ENCODE peak calls at places on chromosomes 12 and 14, in six cellular contexts. U is BJ, Q is GM23338, J is adrenal gland, Y is Panc1, K is osteoblast. Z is an unnamed sample. For H3K36me3 and H3K27me3, the result is how much of the 10 kb centered on the place peaks cover.

GRCh38 chr14:70127186-70127585 is 61.6 kb downstream of the SLC8A3 start:
- DNase-seq in U (no peak), Q (no peak), J (no peak), Y (no peak), K (no peak), Z (no peak)

GRCh38 chr12:49588281-49588680 is 17.2 kb downstream of the FAM186B start:
- DNase-seq in U (no peak), Q (no peak), J (no peak), Y (no peak), K (no peak), Z (no peak)

GRCh38 chr12:92756905-92757598 is 54.3 kb downstream of the PLEKHG7 start:
- DNase-seq in U (no peak), Q (no peak), J (no peak), Y (no peak), K (no peak), Z (no peak)

GRCh38 chr12:104930388-104931326 is 27.4 kb downstream of the SLC41A2 start:
- DNase-seq in U (no peak), Q (no peak), J (no peak), Y (no peak), K (no peak), Z (peak)

GRCh38 chr12:42904683-42905418 is 315.3 kb upstream of the PRICKLE1 start:
- DNase-seq in U (no peak), Q (no peak), J (no peak), Y (no peak), K (no peak), Z (no peak)

GRCh38 chr12:81284137-81284536 is 206.3 kb downstream of the ACSS3 start:
- DNase-seq in U (no peak), Q (peak), J (no peak), Y (no peak), K (no peak), Z (peak)

GRCh38 chr14:75301666-75302325 is 23.2 kb downstream of the FOS start:
- DNase-seq in U (no peak), Q (no peak), J (peak), Y (no peak), K (no peak), Z (no peak)

GRCh38 chr12:62537544-62537943 is 70.9 kb downstream of the MON2 start:
- DNase-seq in U (peak), Q (no peak), J (peak), Y (no peak), K (no peak), Z (peak)

GRCh38 chr12:46518729-46519128 is 146.2 kb upstream of the SLC38A2 start:
- DNase-seq in U (no peak), Q (no peak), J (no peak), Y (no peak), K (no peak), Z (no peak)

GRCh38 chr12:51269174-51270066 is 795 bp downstream of the SMAGP start:
- DNase-seq in U (no peak), Q (peak), J (peak), Y (no peak), K (peak), Z (peak)

GRCh38 chr14:37197421-37198272 is at the start of gene MIPOL1:
- DNase-seq in U (peak), Q (peak), J (peak), Y (no peak), K (peak), Z (peak)

DNA sequence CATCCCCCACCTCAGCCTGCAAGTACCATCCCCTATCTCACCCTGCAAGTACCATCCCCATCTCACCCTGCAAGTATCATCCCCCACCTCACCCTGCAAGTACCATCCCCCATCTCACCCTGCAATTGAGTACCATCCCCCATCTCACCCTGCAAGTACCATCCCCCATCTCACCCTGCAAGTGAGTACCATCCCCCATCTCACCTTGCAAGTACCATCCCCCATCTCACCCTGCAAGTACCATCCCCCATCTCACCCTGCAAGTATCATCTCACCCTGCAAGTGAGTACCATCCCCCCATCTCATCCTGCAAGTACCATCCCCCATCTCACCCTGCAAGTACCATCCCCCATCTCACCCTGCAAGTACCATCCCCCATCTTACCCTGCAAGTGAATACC is 45.0 kb downstream of the ZC3H14 start:
- DNase-seq in U (no peak), Q (peak), J (no peak), Y (no peak), K (no peak), Z (no peak)
- H3K36me3 ChIP-seq in U (under half), Q (half or more), J (half or more), Y (under half), K (half or more), Z (under half)

DNA sequence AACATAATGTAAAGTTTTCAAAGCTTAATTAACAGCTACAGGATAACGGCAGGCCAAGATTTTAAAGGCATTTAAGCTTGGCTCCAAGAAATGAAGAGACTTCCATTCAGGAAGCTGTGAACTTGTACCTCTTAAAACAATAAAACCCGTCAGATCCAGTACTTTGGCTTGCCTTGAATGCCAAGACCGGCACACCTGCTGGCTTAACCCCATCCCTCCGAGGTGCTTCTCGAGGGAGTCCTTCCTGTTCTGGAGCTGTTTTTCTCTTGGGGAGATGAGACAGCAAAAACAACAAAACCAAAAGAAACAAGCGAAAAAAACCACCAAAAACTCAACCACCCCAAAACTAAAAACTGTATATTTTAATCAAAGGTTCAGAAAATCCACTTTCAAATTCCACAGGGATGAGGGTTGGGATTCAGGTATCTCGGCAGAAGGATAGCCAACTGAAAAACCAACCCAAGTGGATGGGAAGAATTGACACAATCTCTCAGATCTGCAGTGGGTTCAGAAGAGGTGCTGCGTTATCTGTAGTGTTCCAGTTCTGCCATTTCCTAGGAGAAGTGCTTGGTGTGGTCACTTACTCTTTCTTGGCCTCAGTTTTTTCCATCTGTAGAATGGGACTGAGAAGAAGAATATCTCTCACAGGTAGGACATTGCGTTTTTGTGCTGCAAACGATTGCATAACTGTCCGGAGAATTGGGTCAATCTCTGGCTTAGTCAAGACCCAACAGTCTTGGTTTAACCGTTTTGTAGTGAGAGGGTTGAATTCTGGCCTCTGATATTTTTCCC is 420.1 kb downstream of the VRK1 start:
- DNase-seq in U (no peak), Q (peak), J (no peak), Y (no peak), K (peak), Z (no peak)
- H3K27me3 ChIP-seq in U (under half), Q (under half), J (under half), Y (under half), K (under half), Z (under half)

GRCh38 chr12:115163710-115164109 is 479.7 kb upstream of the TBX3 start:
- DNase-seq in U (no peak), Q (no peak), J (no peak), Y (no peak), K (no peak), Z (no peak)

GRCh38 chr12:115172521-115172920 is 488.5 kb upstream of the TBX3 start:
- DNase-seq in U (peak), Q (no peak), J (no peak), Y (no peak), K (no peak), Z (no peak)

DNA sequence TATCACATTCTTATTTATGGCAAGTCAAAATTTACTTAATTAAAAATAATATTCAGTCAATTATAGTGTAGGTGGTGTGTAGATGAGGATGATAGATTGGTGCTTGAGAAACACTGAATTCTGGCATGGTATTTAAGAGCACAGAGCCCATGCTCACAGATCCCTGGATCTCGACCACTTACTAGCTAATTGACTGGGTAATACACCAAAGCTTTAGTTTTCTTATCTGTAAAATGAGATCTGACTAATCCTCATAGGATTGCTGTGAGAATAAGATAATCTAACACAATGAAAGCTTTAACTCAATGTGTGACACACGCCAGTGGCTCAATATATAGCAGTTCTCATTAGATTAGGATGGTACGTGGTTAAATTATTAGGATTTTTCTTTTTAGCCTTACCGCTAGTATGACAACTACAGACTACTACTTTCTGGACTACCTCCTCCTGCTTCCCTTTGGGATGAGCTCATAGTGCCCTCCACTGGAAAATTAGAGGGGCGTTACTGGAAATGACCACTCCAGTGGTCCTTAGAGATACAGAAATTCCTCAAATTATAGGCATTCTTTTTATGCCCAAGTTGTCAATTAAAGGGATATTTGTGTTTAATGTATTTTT is 482.8 kb upstream of the TBX3 start:
- DNase-seq in U (no peak), Q (peak), J (no peak), Y (no peak), K (no peak), Z (no peak)
- TF ChIP-seq CTCF in U (peak), Q (peak), J (peak), Y (peak), K (peak), Z (no peak)

DNA sequence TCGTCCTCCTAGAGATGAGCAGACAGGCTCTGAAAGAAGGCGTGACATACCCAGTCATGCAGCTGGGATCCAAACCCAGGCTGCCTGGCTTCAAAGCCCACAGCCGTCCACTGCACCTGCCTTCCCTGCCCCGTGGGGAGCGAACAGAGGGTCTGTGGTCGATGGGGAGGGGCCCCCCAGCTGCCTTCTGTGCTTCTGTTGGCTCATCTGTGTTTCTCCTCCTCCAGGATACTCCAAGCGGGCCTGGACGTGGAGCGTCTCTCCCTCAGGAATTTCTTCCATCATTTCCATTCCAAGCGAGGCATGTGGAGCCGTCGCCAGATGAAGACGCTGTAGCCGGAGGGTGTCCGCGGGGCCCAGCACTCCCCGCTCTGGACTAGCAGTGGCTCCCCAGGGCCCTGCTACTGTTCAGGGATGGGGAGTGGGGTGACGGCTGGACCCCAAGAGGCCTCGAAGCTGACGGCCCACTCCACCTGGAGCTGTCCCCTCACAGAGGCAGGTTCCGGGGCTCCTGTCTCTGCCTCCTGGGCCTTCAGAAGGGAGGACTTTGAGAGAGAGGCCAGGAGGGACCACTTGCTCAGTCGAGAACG is 101.5 kb downstream of the B4GALNT3 start:
- DNase-seq in U (no peak), Q (no peak), J (no peak), Y (no peak), K (no peak), Z (no peak)
- H3K36me3 ChIP-seq in U (under half), Q (under half), J (under half), Y (under half), K (under half), Z (under half)

GRCh38 chr14:51092965-51093364 is 1.9 kb downstream of the TRIM9 start:
- DNase-seq in U (no peak), Q (no peak), J (no peak), Y (no peak), K (no peak), Z (no peak)
- H3K27me3 ChIP-seq in U (under half), Q (half or more), J (under half), Y (under half), K (half or more), Z (under half)

DNA sequence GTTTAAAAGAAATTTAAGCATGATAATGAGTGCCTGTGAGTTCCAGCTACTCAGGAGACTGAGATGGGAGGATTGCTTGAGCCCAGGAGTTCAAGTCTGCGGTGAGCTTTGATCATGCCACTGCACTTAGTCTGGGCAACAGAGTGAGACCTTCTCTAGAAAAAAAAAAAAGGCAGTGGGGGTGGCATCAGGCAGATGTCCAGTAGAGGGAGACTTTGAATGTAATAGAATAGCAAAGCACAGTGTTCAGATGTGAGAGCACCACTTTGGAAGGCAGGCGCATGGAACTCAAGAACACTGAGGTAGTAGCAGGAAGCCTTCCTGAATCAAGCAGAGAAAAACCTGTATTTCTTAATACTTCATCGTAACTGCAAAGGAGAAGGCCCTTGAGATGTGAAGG is 394.5 kb upstream of the GARIN6 start:
- DNase-seq in U (no peak), Q (peak), J (no peak), Y (no peak), K (no peak), Z (no peak)
- TF ChIP-seq CTCF in U (no peak), Q (peak), J (no peak), Y (peak), K (no peak), Z (no peak)

GRCh38 chr14:100738269-100738691 is 11.6 kb downstream of the DLK1 start:
- DNase-seq in U (no peak), Q (no peak), J (peak), Y (no peak), K (no peak), Z (no peak)

GRCh38 chr14:100739306-100739705 is 12.6 kb downstream of the DLK1 start:
- DNase-seq in U (no peak), Q (no peak), J (peak), Y (no peak), K (peak), Z (no peak)

GRCh38 chr14:100740196-100740825 is 13.6 kb downstream of the DLK1 start:
- DNase-seq in U (no peak), Q (no peak), J (peak), Y (no peak), K (no peak), Z (no peak)

GRCh38 chr14:100737526-100737925 is 10.8 kb downstream of the DLK1 start:
- DNase-seq in U (no peak), Q (no peak), J (peak), Y (no peak), K (peak), Z (no peak)

GRCh38 chr14:100738704-100739131 is 12.0 kb downstream of the DLK1 start:
- DNase-seq in U (no peak), Q (no peak), J (peak), Y (no peak), K (peak), Z (no peak)
- H3K36me3 ChIP-seq in U (under half), Q (under half), J (under half), Y (under half), K (under half), Z (under half)

GRCh38 chr12:5909560-5909959 is 35.5 kb downstream of the ANO2 start:
- DNase-seq in U (no peak), Q (no peak), J (peak), Y (no peak), K (peak), Z (no peak)
- H3K27me3 ChIP-seq in U (under half), Q (under half), J (under half), Y (under half), K (under half), Z (under half)

GRCh38 chr12:122866950-122867607 is 28.8 kb downstream of the VPS37B start:
- DNase-seq in U (no peak), Q (no peak), J (no peak), Y (no peak), K (peak), Z (no peak)

GRCh38 chr12:122866379-122866778 is 29.5 kb downstream of the VPS37B start:
- DNase-seq in U (no peak), Q (no peak), J (no peak), Y (no peak), K (no peak), Z (no peak)

GRCh38 chr12:122868471-122869177 is 27.3 kb downstream of the VPS37B start:
- DNase-seq in U (no peak), Q (no peak), J (no peak), Y (no peak), K (no peak), Z (no peak)

GRCh38 chr12:122869207-122869973 is 26.5 kb downstream of the VPS37B start:
- DNase-seq in U (no peak), Q (no peak), J (no peak), Y (no peak), K (no peak), Z (no peak)

GRCh38 chr12:122867701-122868461 is 28.0 kb downstream of the VPS37B start:
- DNase-seq in U (no peak), Q (peak), J (peak), Y (no peak), K (peak), Z (peak)
- TF ChIP-seq CTCF in U (no peak), Q (peak), J (peak), Y (peak), K (peak), Z (peak)

GRCh38 chr12:123598522-123598921 is 3.4 kb upstream of the DDX55 start:
- DNase-seq in U (no peak), Q (no peak), J (no peak), Y (no peak), K (no peak), Z (no peak)
- H3K36me3 ChIP-seq in U (under half), Q (under half), J (half or more), Y (under half), K (under half), Z (under half)